ENCODE peak calls at places on chromosomes 6 and 20, in four cellular contexts. One of them, this sample, is unnamed.

GRCh38 chr6:1381397-1382330 is 7.7 kb upstream of the FOXF2 start:
- DNase-seq in aorta: no peak
- DNase-seq in heart right ventricle: peak; percentile 29
- DNase-seq in Right ventricle myocardium superior: no peak
- DNase-seq in this sample: peak; percentile 60

GRCh38 chr20:51456511-51457280 is 85.8 kb downstream of the NFATC2 start:
- DNase-seq in aorta: peak; percentile 97
- DNase-seq in heart right ventricle: peak; percentile 95
- DNase-seq in Right ventricle myocardium superior: peak; percentile 97
- DNase-seq in this sample: peak; percentile 92

GRCh38 chr20:53513489-53514298 is 79.9 kb downstream of the ZNF217 start:
- DNase-seq in aorta: no peak
- DNase-seq in heart right ventricle: no peak
- DNase-seq in Right ventricle myocardium superior: no peak
- DNase-seq in this sample: no peak

GRCh38 chr6:167474171-167474570 is 149.3 kb downstream of the TTLL2 start:
- DNase-seq in aorta: no peak
- DNase-seq in heart right ventricle: no peak
- DNase-seq in Right ventricle myocardium superior: no peak
- DNase-seq in this sample: no peak

GRCh38 chr20:39165099-39165498 is 203.0 kb downstream of the DHX35 start:
- DNase-seq in aorta: no peak
- DNase-seq in heart right ventricle: no peak
- DNase-seq in Right ventricle myocardium superior: no peak
- DNase-seq in this sample: no peak

GRCh38 chr6:132961122-132961521 is 146.8 kb downstream of the RPS12 start:
- DNase-seq in aorta: no peak
- DNase-seq in heart right ventricle: no peak
- DNase-seq in Right ventricle myocardium superior: no peak
- DNase-seq in this sample: no peak

GRCh38 chr6:139790527-139790926 is 416.1 kb upstream of the CITED2 start:
- DNase-seq in aorta: no peak
- DNase-seq in heart right ventricle: no peak
- DNase-seq in Right ventricle myocardium superior: no peak
- DNase-seq in this sample: no peak

GRCh38 chr20:45368221-45368980 is 5.4 kb downstream of the SYS1 start:
- DNase-seq in aorta: no peak
- DNase-seq in heart right ventricle: no peak
- DNase-seq in Right ventricle myocardium superior: no peak
- DNase-seq in this sample: no peak

GRCh38 chr20:60677819-60678218 is 574.2 kb upstream of the CDH4 start:
- DNase-seq in aorta: no peak
- DNase-seq in heart right ventricle: no peak
- DNase-seq in Right ventricle myocardium superior: no peak
- DNase-seq in this sample: no peak

GRCh38 chr6:8536122-8536521 is 100.8 kb upstream of the SLC35B3 start:
- DNase-seq in aorta: no peak
- DNase-seq in heart right ventricle: no peak
- DNase-seq in Right ventricle myocardium superior: no peak
- DNase-seq in this sample: no peak

GRCh38 chr6:84774174-84775158 is 10.1 kb upstream of the TBX18 start:
- DNase-seq in aorta: peak; percentile 72
- DNase-seq in heart right ventricle: peak; percentile 15
- DNase-seq in Right ventricle myocardium superior: peak; percentile 73
- DNase-seq in this sample: peak; percentile 80

GRCh38 chr20:35490736-35491181 is 35.4 kb downstream of the CEP250 start:
- DNase-seq in aorta: peak; percentile 54
- DNase-seq in heart right ventricle: no peak
- DNase-seq in Right ventricle myocardium superior: no peak
- DNase-seq in this sample: no peak

GRCh38 chr6:31352497-31353368 is 4.2 kb downstream of the HLA-B start:
- DNase-seq in aorta: no peak
- DNase-seq in heart right ventricle: no peak
- DNase-seq in Right ventricle myocardium superior: no peak
- DNase-seq in this sample: no peak

GRCh38 chr6:12288844-12289654 is 1.1 kb upstream of the EDN1 start:
- DNase-seq in aorta: peak; percentile 58
- DNase-seq in heart right ventricle: peak; percentile 45
- DNase-seq in Right ventricle myocardium superior: no peak
- DNase-seq in this sample: no peak

GRCh38 chr20:4848041-4848440 is 126.3 kb downstream of the PRND start:
- DNase-seq in aorta: no peak
- DNase-seq in heart right ventricle: no peak
- DNase-seq in Right ventricle myocardium superior: no peak
- DNase-seq in this sample: peak; percentile 32

GRCh38 chr20:45919536-45919933 is 7.6 kb upstream of the PLTP start:
- DNase-seq in aorta: peak; percentile 84
- DNase-seq in heart right ventricle: peak; percentile 90
- DNase-seq in Right ventricle myocardium superior: peak; percentile 90
- DNase-seq in this sample: no peak

GRCh38 chr6:135231469-135231844 is 50.3 kb downstream of the MYB start:
- DNase-seq in aorta: no peak
- DNase-seq in heart right ventricle: no peak
- DNase-seq in Right ventricle myocardium superior: no peak
- DNase-seq in this sample: no peak

GRCh38 chr6:44289726-44290125 is 19.5 kb downstream of the TMEM151B start:
- DNase-seq in aorta: no peak
- DNase-seq in heart right ventricle: no peak
- DNase-seq in Right ventricle myocardium superior: no peak
- DNase-seq in this sample: no peak

GRCh38 chr6:35359744-35360348 is 17.5 kb downstream of the PPARD start:
- DNase-seq in aorta: peak; percentile 51
- DNase-seq in heart right ventricle: peak; percentile 38
- DNase-seq in Right ventricle myocardium superior: peak; percentile 52
- DNase-seq in this sample: peak; percentile 68

GRCh38 chr6:33197431-33198048 is 2.9 kb downstream of the RXRB start:
- DNase-seq in aorta: peak; percentile 49
- DNase-seq in heart right ventricle: peak; percentile 38
- DNase-seq in Right ventricle myocardium superior: no peak
- DNase-seq in this sample: no peak

GRCh38 chr6:14728396-14729024 is 517.4 kb upstream of the JARID2 start:
- DNase-seq in aorta: peak; percentile 67
- DNase-seq in heart right ventricle: no peak
- DNase-seq in Right ventricle myocardium superior: peak; percentile 48
- DNase-seq in this sample: peak; percentile 62

GRCh38 chr6:84645563-84646266 is 118.7 kb downstream of the TBX18 start:
- DNase-seq in aorta: no peak
- DNase-seq in heart right ventricle: no peak
- DNase-seq in Right ventricle myocardium superior: no peak
- DNase-seq in this sample: no peak

GRCh38 chr20:48784273-48784641 is 43.5 kb downstream of the PREX1 start:
- DNase-seq in aorta: no peak
- DNase-seq in heart right ventricle: no peak
- DNase-seq in Right ventricle myocardium superior: no peak
- DNase-seq in this sample: no peak

GRCh38 chr20:34998331-34998950 is 42.8 kb downstream of the MYH7B start:
- DNase-seq in aorta: no peak
- DNase-seq in heart right ventricle: no peak
- DNase-seq in Right ventricle myocardium superior: peak; percentile 38
- DNase-seq in this sample: no peak

GRCh38 chr20:6055161-6055783 is 1.4 kb upstream of the LRRN4 start:
- DNase-seq in aorta: no peak
- DNase-seq in heart right ventricle: no peak
- DNase-seq in Right ventricle myocardium superior: no peak
- DNase-seq in this sample: no peak

GRCh38 chr20:49424536-49424935 is 57.9 kb downstream of the KCNB1 start:
- DNase-seq in aorta: no peak
- DNase-seq in heart right ventricle: peak; percentile 24
- DNase-seq in Right ventricle myocardium superior: no peak
- DNase-seq in this sample: no peak

This sample was measured in right lobe of liver.